ENCODE peak calls at places on chromosome 6, in six cellular contexts. C is NCI-H774; P is progenitor cell of endocrine pancreas; D is iPS DF 6.9; J is GM04504; H is stimulated activated CD4-positive, alpha-beta T cell treated with anti-CD3 and anti-CD28 coated beads, Interleukin-4, amount 100 ng/mL, for 1 hour. Q is an unnamed sample.

GRCh38 chr6:232896-233640 is 59.2 kb upstream of the DUSP22 start:
- DNase-seq in C (no peak), D (no peak), P (no peak), J (no peak), H (no peak), Q (no peak)

GRCh38 chr6:43228951-43229802 is at the start of gene DNPH1:
- DNase-seq in P (peak), C (peak), D (peak), J (peak), H (peak), Q (peak)

GRCh38 chr6:29632789-29633531 is at the start of gene GABBR1:
- DNase-seq in C (peak), D (no peak), H (peak), P (peak), J (peak), Q (peak)

GRCh38 chr6:29763491-29764289 is 40.5 kb downstream of the HLA-F start:
- DNase-seq in H (no peak), C (no peak), J (peak), P (no peak), D (no peak), Q (no peak)

GRCh38 chr6:11772109-11772830 is 6.3 kb downstream of the ADTRP start:
- DNase-seq in D (no peak), C (no peak), P (no peak), J (peak), H (no peak), Q (no peak)

GRCh38 chr6:37565267-37566208 is 65.8 kb upstream of the CCDC167 start:
- DNase-seq in D (no peak), H (no peak), P (peak), C (peak), J (no peak), Q (no peak)

GRCh38 chr6:168600381-168600780 is 159.4 kb downstream of the SMOC2 start:
- DNase-seq in P (no peak), C (no peak), D (no peak), J (no peak), H (no peak), Q (no peak)

GRCh38 chr6:146884728-146885127 is 286.0 kb downstream of the ADGB start:
- DNase-seq in J (no peak), C (no peak), D (no peak), P (no peak), H (no peak), Q (no peak)

GRCh38 chr6:7730852-7731251 is 5.0 kb downstream of the BMP6 start:
- DNase-seq in H (no peak), P (no peak), D (no peak), C (peak), J (peak), Q (no peak)

GRCh38 chr6:118710616-118711015 is 59.2 kb upstream of the CEP85L start:
- DNase-seq in H (no peak), D (no peak), C (no peak), P (no peak), J (no peak), Q (no peak)

GRCh38 chr6:28506807-28507475 is 8.7 kb downstream of the GPX6 start:
- DNase-seq in D (no peak), C (no peak), P (no peak), J (no peak), H (no peak), Q (no peak)

GRCh38 chr6:15194453-15194852 is 51.4 kb upstream of the JARID2 start:
- DNase-seq in D (no peak), C (no peak), H (no peak), P (no peak), J (no peak), Q (no peak)

GRCh38 chr6:80132942-80133517 is 26.6 kb downstream of the BCKDHB start:
- DNase-seq in C (peak), J (peak), D (peak), P (no peak), H (peak), Q (peak)

GRCh38 chr6:15247750-15248450 is 2.0 kb downstream of the JARID2 start:
- DNase-seq in J (no peak), C (no peak), P (peak), D (no peak), H (peak), Q (no peak)

GRCh38 chr6:14925627-14926026 is 320.2 kb upstream of the JARID2 start:
- DNase-seq in J (no peak), H (no peak), C (no peak), P (no peak), D (no peak), Q (no peak)

GRCh38 chr6:157760589-157761330 is 62.3 kb upstream of the SNX9 start:
- DNase-seq in P (no peak), J (peak), D (no peak), C (no peak), H (no peak), Q (no peak)

GRCh38 chr6:56279346-56280080 is 32.1 kb upstream of the COL21A1 start:
- DNase-seq in P (no peak), C (no peak), H (no peak), D (no peak), J (no peak), Q (no peak)

GRCh38 chr6:24387818-24388217 is 14.9 kb upstream of the MRS2 start:
- DNase-seq in P (no peak), J (no peak), H (no peak), D (no peak), C (no peak), Q (no peak)

GRCh38 chr6:160972111-160972510 is 19.5 kb upstream of the MAP3K4 start:
- DNase-seq in H (no peak), D (no peak), J (peak), P (no peak), C (no peak), Q (no peak)

GRCh38 chr6:18155273-18155863 is at the start of gene KDM1B:
- DNase-seq in P (no peak), H (peak), D (peak), J (peak), C (peak), Q (peak)

GRCh38 chr6:53543341-53544010 is 1.4 kb downstream of the GCLC start:
- DNase-seq in H (no peak), D (no peak), J (no peak), C (no peak), P (no peak), Q (no peak)

GRCh38 chr6:41674231-41675000 is 36.1 kb downstream of the MDFI start:
- DNase-seq in J (no peak), C (no peak), D (no peak), H (no peak), P (no peak), Q (no peak)

GRCh38 chr6:76043690-76044089 is 28.8 kb downstream of the IMPG1 start:
- DNase-seq in D (no peak), J (no peak), P (no peak), C (no peak), H (no peak), Q (no peak)

Q was measured in putamen.